ENCODE peak calls at places on chromosome 2, in eight cellular contexts. S, D, W, C, X, J, H and Y are unnamed samples.
A peak's percentile ranks its signal among the peaks of the same experiment; 100 is the strongest.

GRCh38 chr2:33426666-33427231 is 49.7 kb upstream of the RASGRP3 start:
- DNase-seq in H (peak; percentile 92), C (peak; percentile 5), W (no peak), D (peak; percentile 77), S (no peak), X (no peak), J (peak; percentile 12), Y (peak; percentile 86)

GRCh38 chr2:39468574-39469331 is 31.7 kb upstream of the MAP4K3 start:
- DNase-seq in D (no peak), J (no peak), S (no peak), C (no peak), X (no peak), W (no peak), H (peak; percentile 78), Y (no peak)

GRCh38 chr2:62137431-62137830 is 58.5 kb upstream of the B3GNT2 start:
- DNase-seq in X (no peak), D (no peak), W (no peak), J (no peak), C (no peak), S (no peak), H (no peak), Y (no peak)

GRCh38 chr2:40123746-40124145 is 328.1 kb downstream of the SLC8A1 start:
- DNase-seq in J (no peak), D (no peak), C (no peak), H (no peak), X (no peak), S (no peak), W (no peak), Y (no peak)

GRCh38 chr2:165870346-165870745 is 76.3 kb upstream of the GALNT3 start:
- DNase-seq in D (no peak), C (no peak), J (no peak), H (no peak), W (no peak), X (no peak), S (no peak), Y (no peak)

GRCh38 chr2:176096986-176097819 is 2.4 kb upstream of the HOXD12 start:
- DNase-seq in H (peak; percentile 51), D (peak; percentile 72), X (peak; percentile 74), J (peak; percentile 19), W (no peak), S (peak; percentile 53), C (peak; percentile 85), Y (peak; percentile 45)

GRCh38 chr2:222915092-222915957 is 54.5 kb downstream of the ACSL3 start:
- DNase-seq in J (no peak), X (no peak), D (no peak), H (no peak), S (peak; percentile 36), W (no peak), C (no peak), Y (no peak)

GRCh38 chr2:36568533-36569246 is 29.3 kb downstream of the FEZ2 start:
- DNase-seq in W (no peak), D (no peak), H (peak; percentile 65), C (no peak), J (no peak), X (no peak), S (no peak), Y (no peak)